ENCODE peak calls at places on chromosome 21, in five cellular contexts. I is activated T-cell treated with anti-CD3 and anti-CD28 coated beads for 48 hours, Q is GDM1, O is anterior cingulate cortex, B is AG04450. H is an unnamed sample.

GRCh38 chr21:8991088-8991907 is 1530.1 kb upstream of the TPTE start:
- DNase-seq in Q (no peak), I (no peak), B (no peak), O (no peak), H (no peak)

GRCh38 chr21:22476726-22477646 is 1478.8 kb downstream of the NCAM2 start:
- DNase-seq in Q (no peak), O (no peak), B (no peak), I (no peak), H (no peak)

GRCh38 chr21:34180406-34180805 is 107.0 kb downstream of the MRPS6 start:
- DNase-seq in O (no peak), B (no peak), I (no peak), Q (no peak), H (no peak)

GRCh38 chr21:34640858-34641257 is 25.9 kb upstream of the RCAN1 start:
- DNase-seq in O (no peak), I (no peak), B (peak), Q (no peak), H (no peak)

GRCh38 chr21:41169701-41170100 is 1.7 kb downstream of the BACE2 start:
- DNase-seq in B (no peak), I (no peak), O (no peak), Q (no peak), H (no peak)

GRCh38 chr21:45698493-45698947 is 55.0 kb downstream of the PCBP3 start:
- DNase-seq in I (no peak), Q (no peak), O (no peak), B (peak), H (no peak)

GRCh38 chr21:33255404-33255803 is 10.8 kb upstream of the IL10RB start:
- DNase-seq in Q (no peak), I (no peak), O (no peak), B (no peak), H (no peak)

GRCh38 chr21:26394341-26394740 is 178.7 kb downstream of the CYYR1 start:
- DNase-seq in B (no peak), Q (no peak), O (no peak), I (no peak), H (no peak)

GRCh38 chr21:43866659-43867331 is 1.8 kb downstream of the AGPAT3 start:
- DNase-seq in Q (no peak), O (no peak), B (no peak), I (peak), H (no peak)

GRCh38 chr21:42405064-42406059 is 1.7 kb downstream of the UBASH3A start:
- DNase-seq in Q (no peak), I (no peak), O (no peak), B (no peak), H (no peak)

GRCh38 chr21:38470762-38471161 is 27.5 kb downstream of the ERG start:
- DNase-seq in O (no peak), B (no peak), I (no peak), Q (no peak), H (peak)

GRCh38 chr21:41800425-41801186 is 33.8 kb upstream of the RIPK4 start:
- DNase-seq in Q (no peak), B (no peak), I (no peak), O (no peak), H (no peak)

GRCh38 chr21:45208627-45208951 is 79.1 kb downstream of the POFUT2 start:
- DNase-seq in B (no peak), Q (no peak), I (no peak), O (no peak), H (no peak)